ENCODE peak calls at places on chromosomes 4 and X, in five cellular contexts. L is left lung, Z is pancreas, K is aorta, E is PC-3. A is an unnamed sample.

GRCh38 chrX:38839944-38840343 is 38.7 kb downstream of the MID1IP1 start:
- ATAC-seq in Z (peak; percentile 15), K (no peak), E (no peak), L (no peak), A (no peak)

GRCh38 chrX:43882294-43882681 is at the start of gene MAOB:
- ATAC-seq in Z (peak; percentile 94), E (no peak), K (peak; percentile 82), L (peak; percentile 94), A (peak; percentile 86)

GRCh38 chr4:99790796-99791617 is 25.6 kb upstream of the DAPP1 start:
- ATAC-seq in E (peak; percentile 29), L (peak; percentile 55), K (no peak), Z (peak; percentile 27), A (peak; percentile 48)

GRCh38 chrX:119682019-119682989 is 10.7 kb downstream of the SEPTIN6 start:
- ATAC-seq in Z (no peak), E (no peak), K (no peak), L (no peak), A (no peak)

GRCh38 chr4:6199344-6199921 is 916 bp downstream of the JAKMIP1 start:
- ATAC-seq in K (no peak), Z (no peak), E (no peak), L (no peak), A (no peak)

GRCh38 chrX:143873343-143873742 is 10.5 kb upstream of the UBE2NL start:
- ATAC-seq in E (peak; percentile 92), L (no peak), K (no peak), Z (no peak), A (no peak)

GRCh38 chrX:130826249-130826648 is 76.8 kb downstream of the ENOX2 start:
- ATAC-seq in L (no peak), E (no peak), K (no peak), Z (no peak), A (no peak)

GRCh38 chr4:57080781-57081650 is 29.2 kb downstream of the IGFBP7 start:
- ATAC-seq in K (peak; percentile 68), Z (peak; percentile 40), L (peak; percentile 66), E (peak; percentile 53), A (peak; percentile 70)

GRCh38 chr4:6944311-6945051 is 34.9 kb downstream of the TBC1D14 start:
- ATAC-seq in K (no peak), L (no peak), E (no peak), Z (peak; percentile 11), A (no peak)

GRCh38 chr4:115228851-115229250 is 115.4 kb upstream of the NDST4 start:
- ATAC-seq in Z (no peak), E (no peak), K (no peak), L (no peak), A (no peak)

GRCh38 chr4:112185740-112186670 is 40.8 kb downstream of the FAM241A start:
- ATAC-seq in Z (no peak), L (peak; percentile 89), E (no peak), K (no peak), A (no peak)
- H3K4me3 ChIP-seq in Z (no peak overlapping the region), L (no peak overlapping the region), E (no peak overlapping the region), K (no peak overlapping the region), A (no peak overlapping the region)

GRCh38 chr4:16239086-16239485 is 12.8 kb upstream of the TAPT1 start:
- ATAC-seq in Z (no peak), K (no peak), E (no peak), L (no peak), A (no peak)

GRCh38 chr4:16238304-16238703 is 12.0 kb upstream of the TAPT1 start:
- ATAC-seq in Z (no peak), E (no peak), L (no peak), K (no peak), A (no peak)

GRCh38 chr4:16240300-16240699 is 14.0 kb upstream of the TAPT1 start:
- ATAC-seq in Z (no peak), L (no peak), K (no peak), E (no peak), A (no peak)

GRCh38 chr4:16245241-16245640 is 19.0 kb upstream of the TAPT1 start:
- ATAC-seq in E (no peak), Z (no peak), L (no peak), K (no peak), A (no peak)

DNA sequence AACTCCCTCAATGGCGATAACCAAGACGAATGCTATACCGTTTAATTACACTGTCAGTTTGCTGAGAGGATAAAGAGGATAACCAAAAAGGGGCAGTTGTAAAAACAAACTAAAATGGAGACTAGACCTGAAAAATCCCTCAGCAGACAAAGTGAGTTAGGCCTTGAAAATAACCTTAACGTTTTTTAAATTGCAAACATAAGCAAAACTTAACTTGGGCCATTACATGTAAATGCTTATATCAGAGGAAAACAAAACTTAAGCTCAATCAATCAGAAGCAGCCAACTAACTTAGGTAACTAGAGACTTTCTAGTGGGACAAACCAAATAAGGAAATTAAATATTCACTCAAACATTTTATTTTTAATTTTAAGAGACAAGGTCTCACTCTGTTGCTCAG is 17.0 kb upstream of the TAPT1 start:
- ATAC-seq in E (no peak), K (no peak), Z (no peak), L (no peak), A (no peak)
- H3K4me3 ChIP-seq in E (no peak overlapping the region), K (no peak overlapping the region), Z (no peak overlapping the region), L (no peak overlapping the region), A (no peak overlapping the region)

GRCh38 chrX:40152173-40152705 is 54.5 kb upstream of the BCOR start:
- ATAC-seq in L (peak; percentile 29), Z (peak; percentile 37), K (no peak), E (peak; percentile 23), A (no peak)
- H3K4me3 ChIP-seq in L (peak overlapping the region; percentile 16), Z (peak overlapping the region; percentile 39), K (no peak overlapping the region), E (peak overlapping the region; percentile 84), A (peak overlapping the region; percentile 54)

GRCh38 chr4:46946914-46947313 is 37.9 kb upstream of the COX7B2 start:
- ATAC-seq in L (no peak), K (no peak), E (no peak), Z (no peak), A (no peak)
- H3K4me3 ChIP-seq in L (no peak overlapping the region), K (no peak overlapping the region), E (no peak overlapping the region), Z (no peak overlapping the region), A (no peak overlapping the region)

DNA sequence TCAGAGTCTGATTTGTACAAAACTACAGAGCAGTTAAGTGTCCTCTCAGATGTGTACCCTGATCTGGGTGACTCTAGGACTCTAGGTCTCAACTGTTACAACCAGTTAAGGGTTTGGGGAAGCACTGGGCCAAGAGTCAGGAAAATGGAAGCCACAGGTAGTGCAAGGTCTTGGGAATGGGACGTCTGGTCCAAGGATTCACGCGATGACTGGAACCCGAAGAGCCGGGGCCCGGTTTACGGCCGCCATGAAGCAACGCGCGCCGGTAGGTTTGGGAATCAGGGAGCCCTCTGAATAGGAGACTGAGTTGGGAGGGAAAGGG is 321 bp upstream of the HPRT1 start:
- ATAC-seq in Z (peak; percentile 14), E (peak; percentile 42), K (peak; percentile 58), L (peak; percentile 28), A (peak; percentile 40)
- H3K4me3 ChIP-seq in Z (peak overlapping the region; percentile 57), E (peak overlapping the region; percentile 75), K (peak overlapping the region; percentile 48), L (peak overlapping the region; percentile 18), A (peak overlapping the region; percentile 73)

DNA sequence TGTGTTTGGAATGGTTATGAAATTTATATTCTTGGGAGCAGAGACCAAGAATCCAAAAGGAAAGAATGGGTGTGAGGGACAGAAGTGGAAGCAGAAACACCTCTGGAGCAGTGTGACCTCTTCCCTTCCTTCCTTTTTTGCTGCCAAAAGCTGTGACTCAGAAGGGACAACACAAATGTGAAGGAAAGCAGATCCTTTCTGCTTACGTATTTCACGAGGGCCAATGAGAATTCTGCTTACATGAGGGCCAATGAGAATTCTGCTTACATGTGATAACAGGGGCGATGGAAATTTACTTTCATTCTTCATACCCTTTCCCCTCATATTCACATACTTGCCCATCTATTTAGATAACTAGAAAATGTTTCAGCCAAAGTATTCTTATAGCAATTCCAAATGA is 404.6 kb downstream of the PRDM5 start:
- ATAC-seq in L (peak; percentile 38), E (peak; percentile 85), K (peak; percentile 85), Z (peak; percentile 86), A (peak; percentile 86)
- H3K4me3 ChIP-seq in L (no peak overlapping the region), E (peak overlapping the region; percentile 58), K (no peak overlapping the region), Z (no peak overlapping the region), A (no peak overlapping the region)

A was measured in gastroesophageal sphincter.